ENCODE peak calls at places on chromosomes 13 and 19, in seven cellular contexts. G is GDM1; U is neural progenitor cell; Z is head of caudate nucleus; F is CD8-positive, alpha-beta T cell; S is PC-9; M is NCI-H1105 treated with DMSO at 0.1 percent for 48 hours. O is an unnamed sample.

GRCh38 chr19:29277107-29277506 is 64.2 kb upstream of the UQCRFS1 start:
- DNase-seq in G (peak), U (peak), Z (no peak), F (peak), S (no peak), M (no peak), O (no peak)

GRCh38 chr13:79346300-79346914 is 59.6 kb downstream of the RBM26 start:
- DNase-seq in G (no peak), U (no peak), Z (no peak), F (no peak), S (no peak), M (no peak), O (no peak)

GRCh38 chr19:41431426-41432386 is 4.5 kb upstream of the B3GNT8 start:
- DNase-seq in G (peak), U (no peak), Z (no peak), F (no peak), S (no peak), M (no peak), O (no peak)

GRCh38 chr19:40778865-40779284 is 828 bp downstream of the RAB4B start:
- DNase-seq in G (no peak), U (no peak), Z (no peak), F (no peak), S (peak), M (no peak), O (no peak)

GRCh38 chr13:61013782-61014181 is 401.9 kb downstream of the PCDH20 start:
- DNase-seq in G (no peak), U (no peak), Z (no peak), F (no peak), S (no peak), M (no peak), O (no peak)

GRCh38 chr13:34048652-34049051 is 230.7 kb downstream of the RFC3 start:
- DNase-seq in G (no peak), U (no peak), Z (no peak), F (no peak), S (no peak), M (no peak), O (no peak)

GRCh38 chr13:40275636-40276035 is 390.8 kb downstream of the FOXO1 start:
- DNase-seq in G (no peak), U (no peak), Z (no peak), F (no peak), S (no peak), M (no peak), O (no peak)

GRCh38 chr19:12065100-12065538 is 588 bp downstream of the ZNF844 start:
- DNase-seq in G (no peak), U (no peak), Z (no peak), F (no peak), S (peak), M (no peak), O (peak)

GRCh38 chr13:113302940-113303339 is 5.9 kb downstream of the LAMP1 start:
- DNase-seq in G (no peak), U (no peak), Z (no peak), F (no peak), S (no peak), M (no peak), O (no peak)

GRCh38 chr19:38583219-38583984 is 34.4 kb downstream of the MAP4K1 start:
- DNase-seq in G (no peak), U (no peak), Z (no peak), F (no peak), S (no peak), M (no peak), O (no peak)

GRCh38 chr19:10209305-10209704 is 14.6 kb upstream of the DNMT1 start:
- DNase-seq in G (no peak), U (no peak), Z (no peak), F (no peak), S (peak), M (no peak), O (no peak)

GRCh38 chr19:5150331-5150901 is 181.5 kb downstream of the KDM4B start:
- DNase-seq in G (no peak), U (no peak), Z (no peak), F (no peak), S (no peak), M (no peak), O (no peak)